ENCODE peak calls at places on chromosomes 7 and 10, in seven cellular contexts. B is anterior cingulate cortex; Q is stimulated activated CD4-positive, alpha-beta T cell treated with anti-CD3 and anti-CD28 coated beads, Interleukin-1b, Interleukin-23, amount 100 ng/mL, for 24 hours; G is prostate gland; D is CD4-positive, alpha-beta T cell; W is dermis blood vessel endothelial cell; A is activated CD8-positive, alpha-beta memory T cell treated with anti-CD3 and anti-CD28 coated beads, Interleukin-2, amount 50 U/mL, for 4 hours. O is an unnamed sample.

GRCh38 chr10:132392811-132393694 is 3.9 kb upstream of the PWWP2B start:
- DNase-seq in B (no peak), Q (no peak), G (no peak), D (no peak), W (no peak), A (no peak), O (no peak)

GRCh38 chr10:100045592-100045991 is 35.8 kb upstream of the DNMBP start:
- DNase-seq in B (no peak), Q (no peak), G (no peak), D (no peak), W (peak), A (no peak), O (no peak)

GRCh38 chr7:5420841-5421625 is 2.6 kb downstream of the TNRC18 start:
- DNase-seq in B (peak), Q (no peak), G (no peak), D (no peak), W (peak), A (no peak), O (no peak)

GRCh38 chr10:19745672-19746071 is 70.6 kb upstream of the PLXDC2 start:
- DNase-seq in B (no peak), Q (no peak), G (no peak), D (no peak), W (no peak), A (no peak), O (no peak)

GRCh38 chr7:134706468-134706867 is 59.8 kb downstream of the BPGM start:
- DNase-seq in B (no peak), Q (no peak), G (no peak), D (no peak), W (no peak), A (no peak), O (no peak)

GRCh38 chr10:43340619-43341018 is 30.8 kb upstream of the FXYD4 start:
- DNase-seq in B (no peak), Q (no peak), G (peak), D (no peak), W (peak), A (no peak), O (no peak)

GRCh38 chr10:1119027-1119426 is 62.8 kb downstream of the WDR37 start:
- DNase-seq in B (no peak), Q (no peak), G (no peak), D (no peak), W (no peak), A (no peak), O (no peak)

GRCh38 chr10:122478971-122479370 is 17.6 kb downstream of the HTRA1 start:
- DNase-seq in B (no peak), Q (no peak), G (no peak), D (no peak), W (no peak), A (no peak), O (no peak)

GRCh38 chr7:143931739-143932138 is 3.3 kb upstream of the OR2F2 start:
- DNase-seq in B (no peak), Q (no peak), G (no peak), D (no peak), W (no peak), A (no peak), O (no peak)

GRCh38 chr7:141362580-141363435 is 188.4 kb upstream of the AGK start:
- DNase-seq in B (no peak), Q (no peak), G (no peak), D (no peak), W (peak), A (no peak), O (no peak)

GRCh38 chr7:80686576-80686975 is 48.1 kb downstream of the CD36 start:
- DNase-seq in B (no peak), Q (no peak), G (no peak), D (no peak), W (no peak), A (no peak), O (no peak)

GRCh38 chr7:83065714-83066113 is 97.0 kb downstream of the PCLO start:
- DNase-seq in B (no peak), Q (no peak), G (no peak), D (no peak), W (peak), A (no peak), O (no peak)